ENCODE peak calls at places on chromosomes 1 and 21, in six cellular contexts. I, U, R, D, O and G are unnamed samples.

GRCh38 chr1:176102700-176103244 is 104.3 kb downstream of the COP1 start:
- DNase-seq in O (no peak), R (no peak), D (no peak), I (no peak), U (no peak), G (no peak)

GRCh38 chr21:44090332-44090731 is 16.9 kb upstream of the PWP2 start:
- DNase-seq in I (no peak), D (no peak), R (no peak), U (no peak), O (no peak), G (no peak)

GRCh38 chr1:100780826-100781225 is 61.3 kb downstream of the VCAM1 start:
- DNase-seq in R (no peak), U (no peak), I (no peak), O (no peak), D (no peak), G (no peak)

GRCh38 chr1:46062651-46063319 is 69.6 kb downstream of the PIK3R3 start:
- DNase-seq in O (no peak), D (no peak), U (no peak), I (peak; percentile 51), R (no peak), G (no peak)

GRCh38 chr21:37139902-37140301 is 66.8 kb downstream of the TTC3 start:
- DNase-seq in D (no peak), O (peak; percentile 84), I (no peak), R (no peak), U (no peak), G (no peak)

GRCh38 chr1:79044974-79045650 is 38.6 kb upstream of the ADGRL4 start:
- DNase-seq in U (no peak), R (peak; percentile 19), O (no peak), I (no peak), D (peak; percentile 16), G (no peak)

GRCh38 chr1:193040011-193040410 is 19.1 kb downstream of the UCHL5 start:
- DNase-seq in O (no peak), I (no peak), R (no peak), D (no peak), U (no peak), G (no peak)

GRCh38 chr1:56028879-56029278 is 550.5 kb downstream of the PLPP3 start:
- DNase-seq in D (no peak), O (no peak), I (no peak), R (no peak), U (no peak), G (no peak)

GRCh38 chr1:25973610-25974355 is 24.1 kb downstream of the PAFAH2 start:
- DNase-seq in R (no peak), I (no peak), U (no peak), D (no peak), O (no peak), G (no peak)

GRCh38 chr21:28464988-28465387 is 527.7 kb downstream of the LTN1 start:
- DNase-seq in R (no peak), U (no peak), D (no peak), O (no peak), I (no peak), G (no peak)

GRCh38 chr1:71717186-71717585 is 565.2 kb downstream of the NEGR1 start:
- DNase-seq in O (no peak), I (no peak), D (no peak), R (no peak), U (no peak), G (no peak)

GRCh38 chr21:32914424-32915070 is 111.2 kb upstream of the OLIG2 start:
- DNase-seq in D (no peak), O (no peak), R (no peak), I (no peak), U (no peak), G (no peak)

GRCh38 chr1:209652873-209653401 is 712 bp upstream of the LAMB3 start:
- DNase-seq in U (peak; percentile 70), I (no peak), D (peak; percentile 98), O (peak; percentile 77), R (no peak), G (peak; percentile 77)

GRCh38 chr21:33794586-33794985 is 121.0 kb downstream of the ATP5PO start:
- DNase-seq in O (peak; percentile 63), R (no peak), I (no peak), U (no peak), D (no peak), G (no peak)

GRCh38 chr1:39204441-39205081 is at the start of gene MACF1:
- DNase-seq in O (no peak), I (no peak), D (no peak), U (no peak), R (no peak), G (peak; percentile 61)

DNA sequence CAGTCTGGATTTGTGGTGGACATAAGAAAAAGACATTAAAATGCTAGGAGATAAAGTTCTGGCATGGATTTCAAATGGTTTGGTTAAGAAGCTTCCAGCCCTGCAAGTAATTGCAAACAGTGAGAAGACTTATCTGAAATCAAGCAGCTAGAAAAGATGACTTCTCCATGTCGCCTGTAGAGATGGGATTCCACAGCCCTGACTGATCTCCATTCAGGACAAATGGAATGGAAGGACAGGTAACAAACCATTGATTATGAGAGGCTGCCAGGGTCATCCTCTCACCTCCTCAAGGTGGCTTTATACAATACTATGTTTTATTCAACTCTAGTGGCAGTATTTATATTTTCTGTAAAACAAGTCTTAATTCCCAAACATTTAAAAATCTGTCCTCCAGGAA is 237.9 kb downstream of the HLX start:
- DNase-seq in O (no peak), I (no peak), D (no peak), U (no peak), R (no peak), G (no peak)
- TF ChIP-seq ZNF274 in O (no peak), I (no peak), D (no peak), U (no peak), R (no peak), G (no peak)

DNA sequence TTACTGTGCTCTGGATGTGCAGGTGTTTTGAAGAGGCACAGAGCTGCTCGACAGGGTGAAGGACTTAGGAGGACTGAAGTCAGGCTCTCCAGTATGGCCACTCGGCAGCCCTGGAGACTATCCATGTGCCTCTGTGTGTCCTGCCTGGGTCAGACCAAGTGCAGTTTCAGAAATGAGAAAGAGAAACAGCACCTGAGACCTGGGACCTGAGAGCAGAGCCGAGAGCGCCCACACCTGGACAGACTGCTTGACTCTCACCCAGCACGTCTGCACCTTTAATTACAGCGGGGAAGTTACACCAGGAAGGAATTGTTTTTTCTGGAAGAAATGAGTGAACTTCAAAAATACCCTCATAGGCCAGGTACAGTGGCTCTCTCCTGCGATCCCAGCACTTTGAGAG is 59.7 kb upstream of the COL6A1 start:
- DNase-seq in D (no peak), R (no peak), I (no peak), U (no peak), O (no peak), G (no peak)
- TF ChIP-seq ZNF274 in D (no peak), R (no peak), I (no peak), U (no peak), O (no peak), G (no peak)

GRCh38 chr1:117660266-117660973 is 54.6 kb downstream of the TENT5C start:
- DNase-seq in D (no peak), R (no peak), I (no peak), O (no peak), U (no peak), G (peak; percentile 53)

GRCh38 chr1:117658676-117659075 is 52.8 kb downstream of the TENT5C start:
- DNase-seq in R (no peak), U (no peak), O (no peak), D (no peak), I (peak; percentile 51), G (no peak)

GRCh38 chr1:117661027-117661426 is 55.2 kb downstream of the TENT5C start:
- DNase-seq in I (no peak), O (no peak), D (no peak), U (no peak), R (no peak), G (no peak)

GRCh38 chr1:117657949-117658660 is 52.3 kb downstream of the TENT5C start:
- DNase-seq in O (no peak), I (no peak), R (no peak), U (no peak), D (no peak), G (no peak)

DNA sequence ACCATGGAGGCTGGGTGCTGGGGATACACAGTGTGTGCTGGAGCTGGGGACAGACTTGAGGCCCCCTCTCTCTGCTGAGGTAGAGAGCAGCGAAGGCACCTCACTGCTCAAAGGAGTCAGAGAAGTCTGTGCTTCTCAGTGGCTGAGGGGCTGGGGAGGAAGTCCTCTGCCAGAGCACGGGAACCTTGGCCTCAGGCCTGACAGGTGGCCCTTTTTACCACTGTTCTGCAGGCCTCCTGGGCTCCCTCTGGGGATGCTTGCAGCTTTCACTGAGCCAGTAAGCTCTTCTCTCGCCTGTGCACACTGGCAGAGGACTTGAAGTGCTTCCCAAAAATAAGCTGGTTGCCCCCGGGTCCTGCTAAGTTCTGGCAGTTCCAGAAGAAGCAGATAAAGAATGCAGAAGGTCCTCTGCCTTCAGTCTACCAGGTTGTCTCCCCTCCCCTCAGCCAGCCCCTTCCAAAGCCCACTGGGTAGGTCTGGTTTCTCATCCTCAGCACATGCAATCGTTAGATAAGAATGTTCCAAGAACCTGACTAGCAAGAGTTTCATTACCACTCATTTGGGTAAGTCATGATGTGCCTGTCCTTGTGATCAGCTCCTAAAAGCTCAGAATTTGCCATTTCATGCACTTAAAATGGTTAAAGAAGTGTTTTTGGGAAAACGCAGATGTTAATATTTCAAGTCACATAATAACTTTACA is 53.9 kb downstream of the TENT5C start:
- DNase-seq in R (no peak), D (no peak), I (no peak), U (no peak), O (no peak), G (peak; percentile 89)
- TF ChIP-seq ZNF274 in R (no peak), D (no peak), I (no peak), U (no peak), O (no peak), G (no peak)

DNA sequence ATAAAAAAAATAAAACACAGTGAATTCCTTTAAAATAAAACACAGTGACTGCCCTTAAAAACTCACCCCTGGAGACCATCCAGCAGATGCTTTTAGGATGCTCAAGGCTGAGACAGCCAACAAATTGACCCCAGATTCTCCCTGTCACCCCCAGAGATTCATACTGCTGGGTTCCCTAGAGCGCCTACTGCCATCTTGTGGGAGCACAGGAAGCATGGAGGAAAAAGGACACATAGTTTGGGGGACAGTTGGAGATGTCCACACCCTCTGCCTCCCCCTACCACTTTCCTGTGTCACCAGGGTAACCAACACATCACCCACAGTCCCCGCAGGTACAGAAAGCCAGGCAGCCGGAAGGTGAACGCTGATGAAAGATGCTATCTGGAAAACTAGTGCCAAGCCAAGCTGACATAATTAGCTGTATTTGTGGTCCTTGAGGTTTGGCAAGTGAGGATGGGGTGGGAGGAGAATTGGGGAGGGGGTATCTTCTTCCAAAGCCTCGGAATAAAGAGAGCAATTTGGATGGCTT is 30.8 kb downstream of the KLHDC7A start:
- DNase-seq in D (no peak), U (no peak), I (no peak), R (no peak), O (no peak), G (no peak)
- TF ChIP-seq ZNF274 in D (no peak), U (no peak), I (no peak), R (no peak), O (no peak), G (no peak)

DNA sequence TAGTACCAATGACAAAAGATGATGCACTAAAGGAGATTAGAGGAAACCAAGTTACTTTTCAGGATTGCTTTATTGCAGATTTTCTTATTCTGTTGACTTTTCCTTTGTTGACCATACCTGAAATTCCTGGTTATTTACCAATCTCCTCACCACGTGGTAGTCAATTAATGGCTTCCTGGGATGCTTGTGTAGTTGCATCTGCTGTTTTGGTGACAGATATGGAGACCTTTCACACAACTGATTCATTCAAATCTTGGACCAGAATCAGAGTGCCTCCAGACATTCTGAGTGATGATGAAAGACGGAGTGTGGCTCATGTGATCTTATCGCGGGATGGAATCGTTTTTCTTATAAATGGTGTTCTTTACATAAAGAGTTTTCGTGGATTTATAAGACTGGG is 91.3 kb downstream of the CATSPERE start:
- DNase-seq in U (peak; percentile 47), D (no peak), O (no peak), I (no peak), R (no peak), G (no peak)
- TF ChIP-seq ZNF274 in U (no peak), D (no peak), O (no peak), I (no peak), R (no peak), G (no peak)